ENCODE peak calls at places on chromosomes 4 and X, in seven cellular contexts. One of them, this sample, is unnamed. For H3K9me3, the result is how much of the 10 kb centered on the place peaks cover.

GRCh38 chr4:122542411-122543236 is 78.2 kb downstream of the IL21 start:
- DNase-seq in fibroblast of lung: peak
- DNase-seq in A549: no peak
- DNase-seq in endothelial cell of umbilical vein: peak
- DNase-seq in hepatocyte: no peak
- DNase-seq in astrocyte: peak
- DNase-seq in neuronal stem cell: no peak
- DNase-seq in this sample: peak

GRCh38 chrX:103310592-103311400 is at the start of gene BEX2:
- DNase-seq in fibroblast of lung: peak
- DNase-seq in A549: peak
- DNase-seq in endothelial cell of umbilical vein: peak
- DNase-seq in hepatocyte: peak
- DNase-seq in astrocyte: no peak
- DNase-seq in neuronal stem cell: peak
- DNase-seq in this sample: no peak

GRCh38 chrX:97876697-97877407 is 993.1 kb downstream of the RPA4 start:
- DNase-seq in fibroblast of lung: peak
- DNase-seq in A549: no peak
- DNase-seq in endothelial cell of umbilical vein: no peak
- DNase-seq in hepatocyte: no peak
- DNase-seq in astrocyte: peak
- DNase-seq in neuronal stem cell: no peak
- DNase-seq in this sample: peak

GRCh38 chr4:176002007-176002623 is 63.5 kb upstream of the WDR17 start:
- DNase-seq in fibroblast of lung: peak
- DNase-seq in A549: peak
- DNase-seq in endothelial cell of umbilical vein: peak
- DNase-seq in hepatocyte: peak
- DNase-seq in astrocyte: peak
- DNase-seq in neuronal stem cell: peak
- DNase-seq in this sample: peak

GRCh38 chrX:24190500-24191156 is 41.1 kb downstream of the ZFX start:
- DNase-seq in fibroblast of lung: peak
- DNase-seq in A549: no peak
- DNase-seq in endothelial cell of umbilical vein: no peak
- DNase-seq in hepatocyte: peak
- DNase-seq in astrocyte: peak
- DNase-seq in neuronal stem cell: no peak
- DNase-seq in this sample: no peak

GRCh38 chr4:113476800-113477199 is 284.7 kb downstream of the CAMK2D start:
- DNase-seq in fibroblast of lung: peak
- DNase-seq in A549: no peak
- DNase-seq in endothelial cell of umbilical vein: no peak
- DNase-seq in hepatocyte: no peak
- DNase-seq in astrocyte: no peak
- DNase-seq in neuronal stem cell: no peak
- DNase-seq in this sample: no peak

GRCh38 chrX:23819385-23820234 is 36.6 kb downstream of the SAT1 start:
- DNase-seq in fibroblast of lung: peak
- DNase-seq in A549: no peak
- DNase-seq in endothelial cell of umbilical vein: no peak
- DNase-seq in hepatocyte: no peak
- DNase-seq in astrocyte: peak
- DNase-seq in neuronal stem cell: no peak
- DNase-seq in this sample: peak

GRCh38 chrX:31209005-31209612 is 137.3 kb upstream of the FTHL17 start:
- DNase-seq in fibroblast of lung: peak
- DNase-seq in A549: no peak
- DNase-seq in endothelial cell of umbilical vein: peak
- DNase-seq in hepatocyte: no peak
- DNase-seq in astrocyte: peak
- DNase-seq in neuronal stem cell: no peak
- DNase-seq in this sample: peak

DNA sequence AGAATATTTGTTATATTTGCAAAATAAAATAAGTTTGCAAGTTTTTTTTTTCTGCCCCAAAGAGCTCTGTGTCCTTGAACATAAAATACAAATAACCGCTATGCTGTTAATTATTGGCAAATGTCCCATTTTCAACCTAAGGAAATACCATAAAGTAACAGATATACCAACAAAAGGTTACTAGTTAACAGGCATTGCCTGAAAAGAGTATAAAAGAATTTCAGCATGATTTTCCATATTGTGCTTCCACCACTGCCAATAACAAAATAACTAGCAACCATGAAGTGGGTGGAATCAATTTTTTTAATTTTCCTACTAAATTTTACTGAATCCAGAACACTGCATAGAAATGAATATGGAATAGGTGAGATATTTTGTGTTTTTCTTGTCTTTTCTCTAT is at the start of gene AFP:
- DNase-seq in fibroblast of lung: no peak
- DNase-seq in A549: no peak
- DNase-seq in endothelial cell of umbilical vein: no peak
- DNase-seq in hepatocyte: no peak
- DNase-seq in astrocyte: no peak
- DNase-seq in neuronal stem cell: no peak
- DNase-seq in this sample: no peak
- H3K4me2 ChIP-seq in fibroblast of lung: no peak
- H3K4me2 ChIP-seq in A549: no peak
- H3K4me2 ChIP-seq in endothelial cell of umbilical vein: no peak
- H3K4me2 ChIP-seq in hepatocyte: peak
- H3K4me2 ChIP-seq in astrocyte: no peak
- H3K4me2 ChIP-seq in neuronal stem cell: no peak
- H3K4me2 ChIP-seq in this sample: no peak

DNA sequence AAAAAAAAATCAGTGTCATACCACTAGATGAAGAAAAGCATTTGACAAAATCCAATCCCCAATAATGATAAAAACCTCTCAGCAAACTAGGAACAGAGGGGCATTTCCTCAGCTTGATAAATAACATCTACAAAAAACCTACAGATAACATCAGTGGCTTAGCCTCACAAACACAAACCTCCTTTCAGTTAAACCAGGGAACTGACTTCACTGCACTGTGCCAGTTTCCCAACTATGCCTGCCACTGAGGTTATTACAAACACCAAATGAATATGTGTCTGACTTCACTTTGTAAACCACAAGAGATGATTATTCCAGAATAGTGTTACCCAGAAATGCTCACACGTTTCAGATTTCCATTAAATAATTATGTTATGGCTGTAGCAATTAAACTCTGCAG is 15.3 kb downstream of the MTMR8 start:
- DNase-seq in fibroblast of lung: no peak
- DNase-seq in A549: no peak
- DNase-seq in endothelial cell of umbilical vein: no peak
- DNase-seq in hepatocyte: no peak
- DNase-seq in astrocyte: no peak
- DNase-seq in neuronal stem cell: no peak
- DNase-seq in this sample: no peak
- H3K9me3 ChIP-seq in fibroblast of lung: under half
- H3K9me3 ChIP-seq in A549: under half
- H3K9me3 ChIP-seq in endothelial cell of umbilical vein: under half
- H3K9me3 ChIP-seq in hepatocyte: under half
- H3K9me3 ChIP-seq in astrocyte: under half
- H3K9me3 ChIP-seq in neuronal stem cell: under half
- H3K9me3 ChIP-seq in this sample: under half

GRCh38 chr4:62344474-62344873 is 1144.3 kb downstream of the ADGRL3 start:
- DNase-seq in fibroblast of lung: no peak
- DNase-seq in A549: no peak
- DNase-seq in endothelial cell of umbilical vein: no peak
- DNase-seq in hepatocyte: no peak
- DNase-seq in astrocyte: no peak
- DNase-seq in neuronal stem cell: no peak
- DNase-seq in this sample: no peak
- H3K4me2 ChIP-seq in fibroblast of lung: no peak
- H3K4me2 ChIP-seq in A549: no peak
- H3K4me2 ChIP-seq in endothelial cell of umbilical vein: no peak
- H3K4me2 ChIP-seq in hepatocyte: no peak
- H3K4me2 ChIP-seq in astrocyte: no peak
- H3K4me2 ChIP-seq in neuronal stem cell: no peak
- H3K4me2 ChIP-seq in this sample: no peak

GRCh38 chr4:80225628-80226027 is 28.3 kb downstream of the PRDM8 start:
- DNase-seq in fibroblast of lung: peak
- DNase-seq in A549: no peak
- DNase-seq in endothelial cell of umbilical vein: no peak
- DNase-seq in hepatocyte: no peak
- DNase-seq in astrocyte: peak
- DNase-seq in neuronal stem cell: no peak
- DNase-seq in this sample: no peak
- H3K9me3 ChIP-seq in fibroblast of lung: under half
- H3K9me3 ChIP-seq in A549: under half
- H3K9me3 ChIP-seq in endothelial cell of umbilical vein: under half
- H3K9me3 ChIP-seq in hepatocyte: under half
- H3K9me3 ChIP-seq in astrocyte: under half
- H3K9me3 ChIP-seq in neuronal stem cell: under half
- H3K9me3 ChIP-seq in this sample: under half

DNA sequence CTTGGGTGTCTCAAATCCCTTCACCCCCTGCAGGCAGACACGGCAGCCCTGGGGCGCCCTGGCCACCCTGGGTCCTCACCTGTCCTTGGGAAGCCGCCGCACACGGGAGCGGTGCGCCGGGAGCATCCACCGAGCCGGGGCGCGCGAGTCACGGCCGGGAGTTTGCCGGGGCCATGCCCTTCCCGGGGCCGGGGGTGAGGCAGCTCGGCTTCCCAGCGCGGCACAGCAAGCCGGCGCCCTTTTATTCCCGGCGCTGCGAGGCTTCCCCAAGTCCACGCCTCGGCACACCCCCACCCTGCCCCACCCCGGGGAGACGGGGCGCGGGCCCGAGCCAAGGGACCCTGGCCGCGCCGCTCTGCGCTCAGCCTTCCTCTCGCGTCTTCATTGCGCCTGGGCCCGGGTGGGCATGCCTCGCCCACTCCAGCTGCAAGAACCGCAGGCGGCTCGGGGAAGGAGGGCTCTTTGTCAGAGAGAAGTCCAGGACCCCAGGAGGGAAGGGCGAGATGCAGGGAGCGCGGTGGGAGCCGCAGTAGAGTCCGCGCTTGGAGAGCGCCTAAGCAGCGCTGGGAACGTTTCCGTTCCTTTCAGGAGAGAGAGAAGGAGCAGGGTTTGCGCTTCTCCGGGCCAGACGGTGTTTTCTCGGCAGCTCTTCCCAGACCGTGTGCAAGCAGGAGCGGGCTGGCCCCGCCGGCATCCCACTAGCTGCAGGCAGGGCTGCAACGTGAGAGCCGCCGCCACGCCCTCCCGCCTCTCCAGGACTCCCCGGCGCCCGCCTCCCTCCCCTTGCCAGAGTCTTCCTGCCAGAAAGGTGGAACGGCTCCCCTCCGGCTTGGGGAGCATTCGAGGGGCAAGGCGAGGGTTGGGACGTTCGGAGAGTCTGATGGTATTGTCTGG is at the start of gene MXRA5:
- DNase-seq in fibroblast of lung: peak
- DNase-seq in A549: no peak
- DNase-seq in endothelial cell of umbilical vein: no peak
- DNase-seq in hepatocyte: peak
- DNase-seq in astrocyte: peak
- DNase-seq in neuronal stem cell: peak
- DNase-seq in this sample: no peak
- H3K4me2 ChIP-seq in fibroblast of lung: peak
- H3K4me2 ChIP-seq in A549: no peak
- H3K4me2 ChIP-seq in endothelial cell of umbilical vein: no peak
- H3K4me2 ChIP-seq in hepatocyte: peak
- H3K4me2 ChIP-seq in astrocyte: peak
- H3K4me2 ChIP-seq in neuronal stem cell: peak
- H3K4me2 ChIP-seq in this sample: peak

DNA sequence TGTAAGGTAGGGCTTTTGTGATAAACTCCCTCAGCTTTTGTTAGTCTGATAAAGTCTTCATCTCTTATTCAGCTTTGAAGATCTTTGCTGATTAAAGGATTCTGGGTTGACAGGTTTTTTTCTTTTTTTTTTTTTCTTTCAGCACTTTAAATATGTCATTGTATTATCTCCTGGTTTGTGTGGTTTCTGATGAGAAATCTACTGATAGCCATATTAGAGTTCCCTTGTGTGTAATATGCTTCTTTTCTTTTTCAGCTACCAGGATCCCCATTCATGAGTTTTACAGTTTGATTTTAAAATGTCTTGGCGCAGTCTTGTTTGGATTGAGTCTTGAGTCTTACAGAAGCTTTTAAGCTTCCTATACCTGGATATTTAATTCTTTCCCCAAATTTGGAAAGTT is 504.5 kb downstream of the TLL1 start:
- DNase-seq in fibroblast of lung: no peak
- DNase-seq in A549: no peak
- DNase-seq in endothelial cell of umbilical vein: no peak
- DNase-seq in hepatocyte: no peak
- DNase-seq in astrocyte: no peak
- DNase-seq in neuronal stem cell: no peak
- DNase-seq in this sample: no peak
- H3K9me3 ChIP-seq in fibroblast of lung: under half
- H3K9me3 ChIP-seq in A549: under half
- H3K9me3 ChIP-seq in endothelial cell of umbilical vein: under half
- H3K9me3 ChIP-seq in hepatocyte: under half
- H3K9me3 ChIP-seq in astrocyte: under half
- H3K9me3 ChIP-seq in neuronal stem cell: under half
- H3K9me3 ChIP-seq in this sample: under half

DNA sequence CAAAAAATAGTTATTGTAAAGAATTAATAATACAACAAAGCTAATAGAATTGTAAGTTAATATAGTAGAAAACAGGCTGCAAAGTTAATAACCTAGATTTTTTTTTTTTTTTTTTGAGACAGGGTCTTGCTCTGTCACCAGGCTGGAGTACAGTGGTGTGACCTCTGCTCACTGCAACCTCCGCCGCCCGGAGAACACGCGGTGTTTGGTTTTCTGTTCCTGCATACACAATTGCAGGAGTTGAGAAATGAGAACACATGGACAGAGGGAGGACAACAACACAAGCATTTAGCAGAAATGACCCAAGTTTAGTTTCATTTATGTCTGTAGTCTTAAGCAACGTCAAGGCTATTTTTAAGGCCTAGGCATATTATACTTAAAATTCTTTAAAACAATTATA is 145.9 kb upstream of the PCDH10 start:
- DNase-seq in fibroblast of lung: no peak
- DNase-seq in A549: no peak
- DNase-seq in endothelial cell of umbilical vein: no peak
- DNase-seq in hepatocyte: no peak
- DNase-seq in astrocyte: no peak
- DNase-seq in neuronal stem cell: no peak
- DNase-seq in this sample: no peak
- H3K4me2 ChIP-seq in fibroblast of lung: no peak
- H3K4me2 ChIP-seq in A549: no peak
- H3K4me2 ChIP-seq in endothelial cell of umbilical vein: no peak
- H3K4me2 ChIP-seq in hepatocyte: no peak
- H3K4me2 ChIP-seq in astrocyte: no peak
- H3K4me2 ChIP-seq in neuronal stem cell: no peak
- H3K4me2 ChIP-seq in this sample: no peak

DNA sequence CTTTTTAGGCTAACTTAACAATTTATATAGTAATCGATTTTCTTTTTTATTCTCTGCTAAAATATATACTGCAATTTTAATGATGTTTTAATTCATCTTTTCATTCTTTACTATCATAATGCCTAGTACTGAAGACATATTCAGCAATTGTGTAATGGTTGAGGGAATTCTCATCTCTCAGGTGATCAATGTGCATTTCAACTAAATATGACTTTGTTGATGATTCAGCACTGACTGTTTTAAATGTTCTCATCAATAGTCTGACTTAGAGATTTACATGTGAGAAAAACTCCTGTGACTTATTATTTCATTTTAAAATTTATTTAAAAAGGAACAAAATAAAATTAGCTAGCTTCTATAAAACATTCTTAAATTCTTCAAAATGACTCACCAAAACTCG is 1450.3 kb downstream of the STIM2 start:
- DNase-seq in fibroblast of lung: no peak
- DNase-seq in A549: no peak
- DNase-seq in endothelial cell of umbilical vein: no peak
- DNase-seq in hepatocyte: no peak
- DNase-seq in astrocyte: no peak
- DNase-seq in neuronal stem cell: no peak
- DNase-seq in this sample: no peak
- H3K9me3 ChIP-seq in fibroblast of lung: under half
- H3K9me3 ChIP-seq in A549: under half
- H3K9me3 ChIP-seq in endothelial cell of umbilical vein: under half
- H3K9me3 ChIP-seq in hepatocyte: under half
- H3K9me3 ChIP-seq in astrocyte: under half
- H3K9me3 ChIP-seq in neuronal stem cell: under half
- H3K9me3 ChIP-seq in this sample: under half

This sample was measured in osteoblast.